ENCODE peak calls at places on chromosomes 1 and 21, in eight cellular contexts. F is right cardiac atrium; D is mesendoderm; S is body of pancreas; L is left lung; V is naive thymus-derived CD4-positive, alpha-beta T cell; J is neuronal stem cell; A is uterus. I is an unnamed sample.

GRCh38 chr1:203626910-203627246 is 246 bp downstream of the ATP2B4 start:
- DNase-seq in F (no peak), D (no peak), S (no peak), L (peak; percentile 77), V (no peak), J (no peak), A (no peak), I (no peak)

GRCh38 chr21:34987673-34988072 is 61.4 kb downstream of the RUNX1 start:
- DNase-seq in F (no peak), D (no peak), S (no peak), L (no peak), V (no peak), J (no peak), A (no peak), I (no peak)

GRCh38 chr21:43318841-43319781 is 107.8 kb downstream of the SIK1 start:
- DNase-seq in F (peak; percentile 57), D (no peak), S (no peak), L (peak; percentile 52), V (no peak), J (no peak), A (no peak), I (no peak)

GRCh38 chr1:90402893-90403849 is 313.9 kb downstream of the BARHL2 start:
- DNase-seq in F (no peak), D (peak; percentile 90), S (peak; percentile 44), L (no peak), V (no peak), J (peak; percentile 74), A (no peak), I (no peak)

GRCh38 chr1:218464871-218465270 is 119.7 kb downstream of the TGFB2 start:
- DNase-seq in F (no peak), D (no peak), S (no peak), L (no peak), V (no peak), J (no peak), A (no peak), I (no peak)

GRCh38 chr1:171680339-171680738 is 27.9 kb upstream of the MYOC start:
- DNase-seq in F (no peak), D (no peak), S (no peak), L (no peak), V (no peak), J (no peak), A (no peak), I (no peak)

GRCh38 chr1:71294178-71294577 is 213.3 kb upstream of the ZRANB2 start:
- DNase-seq in F (no peak), D (no peak), S (no peak), L (no peak), V (no peak), J (no peak), A (no peak), I (no peak)

GRCh38 chr1:33724348-33724747 is 139.5 kb upstream of the HMGB4 start:
- DNase-seq in F (no peak), D (no peak), S (no peak), L (no peak), V (no peak), J (no peak), A (no peak), I (no peak)

GRCh38 chr1:118101445-118101844 is 83.6 kb downstream of the SPAG17 start:
- DNase-seq in F (no peak), D (no peak), S (no peak), L (no peak), V (no peak), J (no peak), A (no peak), I (no peak)

GRCh38 chr1:214413315-214413714 is 132.4 kb downstream of the SMYD2 start:
- DNase-seq in F (no peak), D (peak; percentile 84), S (no peak), L (no peak), V (no peak), J (no peak), A (no peak), I (no peak)

GRCh38 chr1:160354388-160354985 is 11.3 kb downstream of the NCSTN start:
- DNase-seq in F (no peak), D (peak; percentile 67), S (no peak), L (no peak), V (peak; percentile 21), J (no peak), A (no peak), I (no peak)

GRCh38 chr1:81808760-81809159 is 8.0 kb downstream of the ADGRL2 start:
- DNase-seq in F (no peak), D (peak; percentile 94), S (no peak), L (no peak), V (no peak), J (no peak), A (no peak), I (no peak)
- H3K4me1 ChIP-seq in F (no peaks in the 10 kb centered on the region), D (no peaks in the 10 kb centered on the region), S (peaks cover 2% of the 10 kb centered on the region), L (no peaks in the 10 kb centered on the region), V (no peaks in the 10 kb centered on the region), J (peaks cover 2% of the 10 kb centered on the region), A (no peaks in the 10 kb centered on the region), I (peaks cover 2% of the 10 kb centered on the region)

GRCh38 chr1:38402230-38402815 is 355.7 kb upstream of the POU3F1 start:
- DNase-seq in F (no peak), D (no peak), S (no peak), L (no peak), V (no peak), J (no peak), A (no peak), I (no peak)

DNA sequence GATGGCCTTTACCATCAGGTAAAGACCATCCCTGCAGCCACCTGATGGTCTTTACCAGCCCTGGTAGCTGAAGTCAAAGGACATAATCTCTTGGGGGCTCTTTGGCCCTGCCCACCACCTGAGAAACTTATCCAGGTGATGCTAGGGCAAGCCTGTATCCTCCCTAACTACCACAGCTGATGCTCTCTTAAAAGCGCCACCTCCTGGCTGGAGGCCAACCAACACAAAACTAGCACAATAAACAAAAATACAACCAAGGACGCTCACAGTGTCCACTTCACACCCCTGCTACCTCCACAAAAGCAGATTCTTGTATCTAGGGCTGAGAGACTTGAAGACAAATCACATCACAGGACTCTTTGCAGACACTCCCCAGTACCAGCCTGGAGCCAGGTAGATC is 357.1 kb upstream of the POU3F1 start:
- DNase-seq in F (no peak), D (peak; percentile 9), S (no peak), L (no peak), V (no peak), J (no peak), A (no peak), I (no peak)
- H3K27ac ChIP-seq in F (no peak overlapping the region), D (no peak overlapping the region), S (no peak overlapping the region), L (no peak overlapping the region), V (no peak overlapping the region), J (no peak overlapping the region), A (no peak overlapping the region), I (no peak overlapping the region)

DNA sequence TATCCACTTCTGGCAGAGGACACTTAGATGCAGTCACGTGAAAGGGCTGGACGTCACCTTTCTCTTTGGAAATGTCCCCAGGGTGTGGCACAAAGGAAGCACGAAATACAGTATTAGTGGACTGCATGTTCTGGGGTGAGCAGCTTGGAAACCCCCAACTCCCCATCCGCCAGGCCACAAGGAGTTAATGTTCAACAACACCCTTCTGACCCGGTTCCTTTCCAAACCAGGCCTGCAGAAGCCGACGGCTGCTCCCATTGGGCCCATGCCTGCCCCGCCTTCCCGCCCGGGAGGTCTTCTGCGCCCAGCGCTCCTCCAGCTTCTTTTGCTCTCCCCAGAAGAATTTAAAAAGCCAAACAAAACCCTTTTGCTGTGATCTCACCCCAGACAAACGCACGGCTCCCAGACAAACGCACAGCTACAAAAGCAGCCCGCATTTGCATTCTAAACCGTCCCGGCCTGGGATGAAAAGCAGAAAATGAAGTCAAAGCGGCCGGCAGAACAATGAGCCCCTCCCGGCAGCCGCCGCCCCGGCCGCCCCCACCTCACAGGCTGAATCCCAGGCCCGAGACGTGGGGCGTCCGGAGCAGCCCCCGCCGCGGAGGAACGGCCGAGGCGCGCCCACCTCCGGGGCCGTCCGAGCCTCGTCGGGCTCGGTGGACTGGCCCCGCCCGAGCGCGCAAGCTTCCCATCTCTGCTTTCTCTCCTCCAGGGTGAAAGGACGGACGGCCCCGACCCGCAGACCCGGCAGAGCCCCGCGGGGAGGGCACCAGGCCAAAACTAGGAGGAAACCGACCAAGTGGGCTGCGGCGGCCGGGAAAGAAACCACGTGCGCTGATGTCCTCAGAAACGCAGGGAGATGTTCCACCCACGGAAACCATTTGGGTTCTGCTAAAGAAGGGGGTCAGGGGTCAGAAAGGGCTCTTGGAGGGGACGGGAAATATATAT is 101.9 kb downstream of the PLPP3 start:
- DNase-seq in F (peak; percentile 79), D (peak; percentile 69), S (peak; percentile 60), L (peak; percentile 90), V (no peak), J (peak; percentile 57), A (peak; percentile 72), I (peak; percentile 91)
- H3K4me3 ChIP-seq in F (peak overlapping the region; percentile 88), D (peak overlapping the region; percentile 4), S (peak overlapping the region; percentile 23), L (peak overlapping the region; percentile 54), V (no peak overlapping the region), J (peak overlapping the region; percentile 73), A (peak overlapping the region; percentile 52), I (peak overlapping the region; percentile 69)

DNA sequence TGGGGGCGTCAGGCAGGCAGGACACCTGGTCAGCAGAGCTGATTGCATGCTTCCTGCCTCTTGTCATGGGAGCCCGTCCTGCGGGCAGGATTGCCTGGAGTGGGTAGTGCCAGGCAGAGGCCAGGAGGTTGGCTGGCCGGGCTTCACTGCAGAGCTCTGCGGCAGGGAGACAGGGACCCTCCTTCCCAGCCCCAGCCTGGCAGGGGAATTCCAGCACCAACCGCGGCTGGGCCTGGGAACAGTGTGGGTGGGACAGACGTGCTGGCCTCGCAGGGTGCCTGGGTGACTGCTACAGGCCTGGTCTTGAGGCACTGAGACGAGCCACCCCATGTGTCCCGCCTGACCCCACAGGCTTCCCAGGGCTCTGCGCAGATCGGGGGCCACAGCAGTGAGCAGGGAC is 70.6 kb downstream of the MORN1 start:
- DNase-seq in F (no peak), D (no peak), S (no peak), L (no peak), V (no peak), J (no peak), A (no peak), I (no peak)
- H3K4me1 ChIP-seq in F (peaks cover 10% of the 10 kb centered on the region), D (no peaks in the 10 kb centered on the region), S (peaks cover 21% of the 10 kb centered on the region), L (no peaks in the 10 kb centered on the region), V (peaks cover 6% of the 10 kb centered on the region), J (peaks cover 42% of the 10 kb centered on the region), A (peaks cover 7% of the 10 kb centered on the region), I (peaks cover 23% of the 10 kb centered on the region)

GRCh38 chr1:57857809-57858208 is 433.9 kb upstream of the DAB1 start:
- DNase-seq in F (no peak), D (no peak), S (no peak), L (no peak), V (no peak), J (no peak), A (no peak), I (no peak)

GRCh38 chr1:57860333-57860732 is 436.5 kb upstream of the DAB1 start:
- DNase-seq in F (no peak), D (peak; percentile 3), S (no peak), L (no peak), V (no peak), J (peak; percentile 75), A (no peak), I (no peak)

GRCh38 chr1:57860931-57861600 is 437.2 kb upstream of the DAB1 start:
- DNase-seq in F (no peak), D (no peak), S (no peak), L (no peak), V (no peak), J (no peak), A (no peak), I (no peak)

GRCh38 chr1:57858740-57859139 is 434.9 kb upstream of the DAB1 start:
- DNase-seq in F (no peak), D (peak; percentile 6), S (no peak), L (no peak), V (no peak), J (no peak), A (no peak), I (no peak)
- H3K27ac ChIP-seq in F (no peak overlapping the region), D (no peak overlapping the region), S (no peak overlapping the region), L (no peak overlapping the region), V (no peak overlapping the region), J (no peak overlapping the region), A (no peak overlapping the region), I (no peak overlapping the region)